ENCODE peak calls at places on chromosomes 1 and 21, in eight cellular contexts. One of them, this sample, is unnamed.

GRCh38 chr1:145804235-145805045 is 19.5 kb downstream of the RNF115 start:
- DNase-seq in SK-N-SH: no peak
- DNase-seq in WTC11: no peak
- DNase-seq in HCT116: no peak
- DNase-seq in A549: no peak
- DNase-seq in H1: no peak
- DNase-seq in endothelial cell of umbilical vein: no peak
- DNase-seq in HepG2: no peak
- DNase-seq in this sample: peak

GRCh38 chr1:202184750-202185460 is 8.7 kb upstream of the LGR6 start:
- DNase-seq in endothelial cell of umbilical vein: peak
- DNase-seq in WTC11: peak
- DNase-seq in SK-N-SH: peak
- DNase-seq in HCT116: peak
- DNase-seq in H1: peak
- DNase-seq in A549: peak
- DNase-seq in HepG2: peak
- DNase-seq in this sample: peak

GRCh38 chr1:100440075-100440809 is 87.9 kb downstream of the CDC14A start:
- DNase-seq in WTC11: no peak
- DNase-seq in HCT116: no peak
- DNase-seq in SK-N-SH: peak
- DNase-seq in endothelial cell of umbilical vein: no peak
- DNase-seq in HepG2: peak
- DNase-seq in A549: no peak
- DNase-seq in H1: no peak
- DNase-seq in this sample: peak

GRCh38 chr1:100443739-100444571 is 91.6 kb downstream of the CDC14A start:
- DNase-seq in SK-N-SH: no peak
- DNase-seq in WTC11: no peak
- DNase-seq in A549: no peak
- DNase-seq in HCT116: no peak
- DNase-seq in H1: no peak
- DNase-seq in HepG2: no peak
- DNase-seq in endothelial cell of umbilical vein: peak
- DNase-seq in this sample: no peak

GRCh38 chr1:210598135-210598652 is 269.5 kb downstream of the HHAT start:
- DNase-seq in HCT116: no peak
- DNase-seq in A549: peak
- DNase-seq in WTC11: no peak
- DNase-seq in endothelial cell of umbilical vein: no peak
- DNase-seq in SK-N-SH: no peak
- DNase-seq in HepG2: peak
- DNase-seq in H1: no peak
- DNase-seq in this sample: peak

GRCh38 chr1:232974971-232975370 is 24.6 kb downstream of the NTPCR start:
- DNase-seq in A549: no peak
- DNase-seq in WTC11: no peak
- DNase-seq in HCT116: no peak
- DNase-seq in HepG2: no peak
- DNase-seq in SK-N-SH: no peak
- DNase-seq in endothelial cell of umbilical vein: peak
- DNase-seq in H1: no peak
- DNase-seq in this sample: no peak

GRCh38 chr1:66711420-66711819 is 40.8 kb upstream of the DYNLT5 start:
- DNase-seq in endothelial cell of umbilical vein: no peak
- DNase-seq in HepG2: no peak
- DNase-seq in WTC11: no peak
- DNase-seq in SK-N-SH: peak
- DNase-seq in A549: peak
- DNase-seq in HCT116: no peak
- DNase-seq in H1: no peak
- DNase-seq in this sample: no peak

GRCh38 chr21:40829791-40830190 is 17.2 kb downstream of the DSCAM start:
- DNase-seq in endothelial cell of umbilical vein: no peak
- DNase-seq in HepG2: no peak
- DNase-seq in A549: no peak
- DNase-seq in H1: no peak
- DNase-seq in HCT116: no peak
- DNase-seq in WTC11: no peak
- DNase-seq in SK-N-SH: no peak
- DNase-seq in this sample: no peak

GRCh38 chr1:200478945-200479558 is 69.2 kb upstream of the ZNF281 start:
- DNase-seq in HCT116: no peak
- DNase-seq in SK-N-SH: no peak
- DNase-seq in HepG2: no peak
- DNase-seq in endothelial cell of umbilical vein: no peak
- DNase-seq in WTC11: no peak
- DNase-seq in H1: no peak
- DNase-seq in A549: peak
- DNase-seq in this sample: no peak

GRCh38 chr1:7100479-7100878 is 315.2 kb downstream of the CAMTA1 start:
- DNase-seq in WTC11: no peak
- DNase-seq in HCT116: no peak
- DNase-seq in A549: no peak
- DNase-seq in endothelial cell of umbilical vein: no peak
- DNase-seq in H1: no peak
- DNase-seq in SK-N-SH: no peak
- DNase-seq in HepG2: no peak
- DNase-seq in this sample: no peak

GRCh38 chr1:168179411-168180147 is 817 bp downstream of the TIPRL start:
- DNase-seq in HCT116: no peak
- DNase-seq in A549: peak
- DNase-seq in WTC11: no peak
- DNase-seq in H1: no peak
- DNase-seq in HepG2: no peak
- DNase-seq in endothelial cell of umbilical vein: no peak
- DNase-seq in SK-N-SH: peak
- DNase-seq in this sample: peak

GRCh38 chr1:240495652-240496051 is 116.3 kb downstream of the GREM2 start:
- DNase-seq in HCT116: no peak
- DNase-seq in endothelial cell of umbilical vein: no peak
- DNase-seq in HepG2: no peak
- DNase-seq in SK-N-SH: no peak
- DNase-seq in A549: no peak
- DNase-seq in WTC11: no peak
- DNase-seq in H1: no peak
- DNase-seq in this sample: no peak

GRCh38 chr1:20484526-20485462 is 1.2 kb downstream of the CAMK2N1 start:
- DNase-seq in endothelial cell of umbilical vein: peak
- DNase-seq in SK-N-SH: peak
- DNase-seq in HCT116: no peak
- DNase-seq in H1: no peak
- DNase-seq in A549: no peak
- DNase-seq in WTC11: no peak
- DNase-seq in HepG2: no peak
- DNase-seq in this sample: no peak

GRCh38 chr1:232707142-232707541 is 77.2 kb upstream of the SIPA1L2 start:
- DNase-seq in A549: no peak
- DNase-seq in HCT116: no peak
- DNase-seq in endothelial cell of umbilical vein: no peak
- DNase-seq in WTC11: no peak
- DNase-seq in HepG2: no peak
- DNase-seq in H1: no peak
- DNase-seq in SK-N-SH: no peak
- DNase-seq in this sample: no peak

GRCh38 chr1:219699870-219700269 is 87.0 kb upstream of the ZC3H11B start:
- DNase-seq in H1: no peak
- DNase-seq in endothelial cell of umbilical vein: no peak
- DNase-seq in HCT116: no peak
- DNase-seq in SK-N-SH: no peak
- DNase-seq in A549: no peak
- DNase-seq in WTC11: no peak
- DNase-seq in HepG2: no peak
- DNase-seq in this sample: no peak

GRCh38 chr1:79852004-79852403 is 845.5 kb upstream of the ADGRL4 start:
- DNase-seq in SK-N-SH: no peak
- DNase-seq in WTC11: peak
- DNase-seq in endothelial cell of umbilical vein: no peak
- DNase-seq in HCT116: peak
- DNase-seq in HepG2: no peak
- DNase-seq in H1: peak
- DNase-seq in A549: no peak
- DNase-seq in this sample: no peak

GRCh38 chr1:166675213-166675612 is 164.1 kb upstream of the POGK start:
- DNase-seq in HepG2: no peak
- DNase-seq in H1: no peak
- DNase-seq in endothelial cell of umbilical vein: no peak
- DNase-seq in SK-N-SH: no peak
- DNase-seq in WTC11: no peak
- DNase-seq in HCT116: no peak
- DNase-seq in A549: peak
- DNase-seq in this sample: no peak

GRCh38 chr1:178172939-178173338 is 79.0 kb downstream of the RASAL2 start:
- DNase-seq in WTC11: no peak
- DNase-seq in HCT116: no peak
- DNase-seq in SK-N-SH: no peak
- DNase-seq in H1: no peak
- DNase-seq in A549: peak
- DNase-seq in endothelial cell of umbilical vein: no peak
- DNase-seq in HepG2: no peak
- DNase-seq in this sample: no peak

GRCh38 chr1:27145934-27146354 is 9.0 kb downstream of the SLC9A1 start:
- DNase-seq in H1: no peak
- DNase-seq in WTC11: no peak
- DNase-seq in A549: peak
- DNase-seq in endothelial cell of umbilical vein: no peak
- DNase-seq in HepG2: no peak
- DNase-seq in SK-N-SH: no peak
- DNase-seq in HCT116: no peak
- DNase-seq in this sample: peak
- TF ChIP-seq MAX in H1: no peak
- TF ChIP-seq MAX in WTC11: no peak
- TF ChIP-seq MAX in A549: no peak
- TF ChIP-seq MAX in endothelial cell of umbilical vein: no peak
- TF ChIP-seq MAX in HepG2: no peak
- TF ChIP-seq MAX in SK-N-SH: peak
- TF ChIP-seq MAX in HCT116: no peak
- TF ChIP-seq MAX in this sample: no peak

GRCh38 chr1:215287362-215287761 is 204.8 kb downstream of the KCNK2 start:
- DNase-seq in HCT116: no peak
- DNase-seq in HepG2: no peak
- DNase-seq in WTC11: no peak
- DNase-seq in endothelial cell of umbilical vein: no peak
- DNase-seq in SK-N-SH: no peak
- DNase-seq in A549: no peak
- DNase-seq in H1: no peak
- DNase-seq in this sample: no peak

GRCh38 chr1:215292906-215293305 is 210.4 kb downstream of the KCNK2 start:
- DNase-seq in HCT116: no peak
- DNase-seq in HepG2: no peak
- DNase-seq in endothelial cell of umbilical vein: no peak
- DNase-seq in H1: no peak
- DNase-seq in SK-N-SH: no peak
- DNase-seq in WTC11: no peak
- DNase-seq in A549: no peak
- DNase-seq in this sample: no peak

GRCh38 chr1:215284966-215285365 is 202.4 kb downstream of the KCNK2 start:
- DNase-seq in H1: no peak
- DNase-seq in SK-N-SH: no peak
- DNase-seq in HCT116: no peak
- DNase-seq in HepG2: no peak
- DNase-seq in A549: no peak
- DNase-seq in endothelial cell of umbilical vein: no peak
- DNase-seq in WTC11: no peak
- DNase-seq in this sample: no peak

DNA sequence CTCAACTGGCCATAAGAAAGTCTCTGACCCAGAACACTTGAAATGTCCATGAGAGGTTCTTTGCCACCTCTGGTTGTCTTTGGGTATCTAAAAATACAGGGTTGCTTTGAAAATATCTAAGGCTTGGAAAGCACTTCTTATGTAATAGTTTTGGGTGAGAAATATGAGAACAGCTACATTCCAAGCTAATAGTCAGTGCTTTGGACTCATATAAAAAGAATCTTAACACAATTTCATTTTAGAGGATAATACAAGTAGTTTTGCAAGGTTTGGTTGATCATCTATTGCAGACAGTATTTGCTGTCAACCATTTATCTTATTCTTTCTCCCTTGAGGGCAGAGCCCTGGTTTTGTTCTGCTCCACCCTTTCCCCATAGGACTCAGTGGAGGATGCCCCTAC is 207.5 kb downstream of the KCNK2 start:
- DNase-seq in HCT116: no peak
- DNase-seq in H1: no peak
- DNase-seq in HepG2: no peak
- DNase-seq in endothelial cell of umbilical vein: no peak
- DNase-seq in A549: no peak
- DNase-seq in WTC11: no peak
- DNase-seq in SK-N-SH: no peak
- DNase-seq in this sample: no peak
- TF ChIP-seq MAX in HCT116: no peak
- TF ChIP-seq MAX in H1: no peak
- TF ChIP-seq MAX in HepG2: no peak
- TF ChIP-seq MAX in endothelial cell of umbilical vein: no peak
- TF ChIP-seq MAX in A549: no peak
- TF ChIP-seq MAX in WTC11: no peak
- TF ChIP-seq MAX in SK-N-SH: no peak
- TF ChIP-seq MAX in this sample: no peak

GRCh38 chr21:39502631-39503030 is 50.9 kb downstream of the SH3BGR start:
- DNase-seq in A549: no peak
- DNase-seq in SK-N-SH: no peak
- DNase-seq in HepG2: no peak
- DNase-seq in WTC11: no peak
- DNase-seq in H1: no peak
- DNase-seq in HCT116: no peak
- DNase-seq in endothelial cell of umbilical vein: no peak
- DNase-seq in this sample: no peak
- TF ChIP-seq MAX in A549: no peak
- TF ChIP-seq MAX in SK-N-SH: no peak
- TF ChIP-seq MAX in HepG2: no peak
- TF ChIP-seq MAX in WTC11: no peak
- TF ChIP-seq MAX in H1: no peak
- TF ChIP-seq MAX in HCT116: no peak
- TF ChIP-seq MAX in endothelial cell of umbilical vein: no peak
- TF ChIP-seq MAX in this sample: no peak

DNA sequence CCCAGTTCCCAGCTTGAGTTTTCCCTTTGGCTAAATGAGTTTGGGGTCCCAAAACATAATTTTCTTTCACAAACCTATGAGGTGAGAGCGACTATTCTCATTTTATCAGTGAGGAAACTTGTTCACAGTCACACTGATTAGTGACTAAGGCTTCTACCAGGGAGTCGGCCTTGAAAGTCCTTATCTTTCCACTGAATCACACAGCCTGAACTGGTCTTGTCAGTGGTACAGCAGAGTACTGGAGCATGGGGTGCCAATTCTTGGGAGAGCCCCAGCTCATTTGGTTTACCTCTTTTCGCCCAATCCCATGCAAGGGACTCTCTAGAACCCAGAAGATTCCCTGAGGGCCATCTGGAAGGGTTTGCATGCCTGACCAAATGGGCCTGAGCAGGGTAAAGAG is 16.9 kb downstream of the HSD3B2 start:
- DNase-seq in A549: no peak
- DNase-seq in endothelial cell of umbilical vein: no peak
- DNase-seq in HepG2: no peak
- DNase-seq in H1: no peak
- DNase-seq in SK-N-SH: no peak
- DNase-seq in HCT116: no peak
- DNase-seq in WTC11: no peak
- DNase-seq in this sample: no peak
- TF ChIP-seq MAX in A549: no peak
- TF ChIP-seq MAX in endothelial cell of umbilical vein: no peak
- TF ChIP-seq MAX in HepG2: no peak
- TF ChIP-seq MAX in H1: no peak
- TF ChIP-seq MAX in SK-N-SH: no peak
- TF ChIP-seq MAX in HCT116: no peak
- TF ChIP-seq MAX in WTC11: no peak
- TF ChIP-seq MAX in this sample: no peak

This sample was measured in NB4.